ENCODE peak calls at places on chromosome 12, in six cellular contexts. D, Z, K, J, P and T are unnamed samples.

GRCh38 chr12:21502164-21502496 is 541 bp downstream of the GOLT1B start:
- DNase-seq in K (no peak), D (peak), Z (no peak), J (no peak), P (peak), T (no peak)

GRCh38 chr12:122895757-122896636 is at the start of gene VPS37B:
- DNase-seq in Z (peak), J (peak), P (peak), K (peak), D (peak), T (peak)

GRCh38 chr12:95859344-95859816 is 628 bp downstream of the SNRPF start:
- DNase-seq in D (peak), Z (no peak), K (no peak), P (peak), J (no peak), T (no peak)

GRCh38 chr12:7035464-7035863 is 17.2 kb upstream of the LPCAT3 start:
- DNase-seq in P (no peak), K (no peak), Z (no peak), J (no peak), D (no peak), T (no peak)

GRCh38 chr12:94305293-94305957 is 154.2 kb downstream of the CEP83 start:
- DNase-seq in K (no peak), P (no peak), Z (peak), D (no peak), J (no peak), T (no peak)

GRCh38 chr12:27703720-27704452 is 6.7 kb upstream of the MRPS35 start:
- DNase-seq in D (peak), K (peak), Z (peak), J (peak), P (peak), T (no peak)

GRCh38 chr12:98297557-98297956 is 217.8 kb upstream of the TMPO start:
- DNase-seq in Z (no peak), K (no peak), P (no peak), D (no peak), J (no peak), T (no peak)

GRCh38 chr12:93756295-93756694 is 79.1 kb downstream of the CRADD start:
- DNase-seq in Z (no peak), J (no peak), D (no peak), P (no peak), K (no peak), T (no peak)

GRCh38 chr12:122021822-122022392 is at the start of gene BCL7A:
- DNase-seq in Z (no peak), P (peak), D (peak), K (peak), J (peak), T (no peak)

GRCh38 chr12:100795193-100796179 is 910 bp downstream of the ANO4 start:
- DNase-seq in D (no peak), P (no peak), J (no peak), Z (no peak), K (no peak), T (no peak)

GRCh38 chr12:54239568-54239967 is 40.4 kb downstream of the CBX5 start:
- DNase-seq in P (no peak), D (no peak), Z (no peak), J (no peak), K (no peak), T (no peak)

GRCh38 chr12:103657331-103657730 is 70.3 kb downstream of the STAB2 start:
- DNase-seq in D (no peak), K (no peak), Z (no peak), J (no peak), P (peak), T (no peak)

GRCh38 chr12:20426191-20426590 is 57.9 kb downstream of the PDE3A start:
- DNase-seq in P (no peak), D (no peak), K (no peak), J (no peak), Z (no peak), T (no peak)

GRCh38 chr12:8018666-8019581 is 13.6 kb upstream of the FOXJ2 start:
- DNase-seq in J (no peak), Z (no peak), D (no peak), P (no peak), K (peak), T (no peak)

GRCh38 chr12:7017870-7018349 is 366 bp downstream of the LPCAT3 start:
- DNase-seq in K (no peak), Z (no peak), D (peak), P (peak), J (no peak), T (no peak)

GRCh38 chr12:78181544-78182162 is 351.0 kb downstream of the NAV3 start:
- DNase-seq in J (no peak), P (peak), Z (peak), K (peak), D (peak), T (no peak)

GRCh38 chr12:45302621-45303020 is 86.7 kb downstream of the ANO6 start:
- DNase-seq in Z (no peak), D (no peak), J (no peak), K (no peak), P (no peak), T (no peak)

GRCh38 chr12:15863984-15864383 is 18.2 kb upstream of the STRAP start:
- DNase-seq in P (no peak), Z (no peak), D (no peak), J (no peak), K (no peak), T (no peak)

GRCh38 chr12:71942259-71942658 is 3.6 kb downstream of the TPH2 start:
- DNase-seq in P (no peak), K (no peak), D (no peak), Z (no peak), J (no peak), T (no peak)